ENCODE peak calls at places on chromosomes 1 and 21, in eight cellular contexts. W, Q, G, E, N, S, K and R are unnamed samples. For H3K27me3 and H3K36me3, the result is how much of the 10 kb centered on the place peaks cover.

GRCh38 chr1:25933479-25934365 is 27.5 kb upstream of the STMN1 start:
- DNase-seq in S (no peak), K (no peak), G (no peak), N (no peak), Q (no peak), E (peak), W (no peak), R (no peak)

GRCh38 chr1:21952806-21953514 is 15.8 kb upstream of the HSPG2 start:
- DNase-seq in S (no peak), W (no peak), K (peak), E (no peak), N (no peak), G (no peak), Q (no peak), R (peak)

GRCh38 chr1:234206651-234207284 is 166.5 kb upstream of the COA6 start:
- DNase-seq in S (peak), E (no peak), W (peak), G (no peak), N (peak), K (no peak), Q (peak), R (no peak)

GRCh38 chr1:33683913-33684312 is 180.0 kb upstream of the HMGB4 start:
- DNase-seq in Q (peak), N (no peak), W (peak), E (no peak), K (peak), G (no peak), S (peak), R (no peak)

GRCh38 chr1:37498872-37499617 is 15.5 kb downstream of the MEAF6 start:
- DNase-seq in Q (peak), S (peak), W (peak), E (no peak), N (peak), K (no peak), G (no peak), R (no peak)

GRCh38 chr1:19949016-19949415 is 25.6 kb upstream of the PLA2G2E start:
- DNase-seq in Q (peak), E (no peak), S (peak), K (no peak), N (peak), G (no peak), W (peak), R (no peak)

GRCh38 chr21:16517380-16517779 is 787.6 kb downstream of the USP25 start:
- DNase-seq in N (peak), K (no peak), E (no peak), S (peak), Q (peak), G (no peak), W (peak), R (no peak)

GRCh38 chr1:147246044-147246690 is 3.7 kb downstream of the CHD1L start:
- DNase-seq in N (peak), G (no peak), E (no peak), W (no peak), K (no peak), Q (peak), S (no peak), R (no peak)

GRCh38 chr21:32256873-32257620 is 21.8 kb downstream of the MIS18A start:
- DNase-seq in Q (peak), E (no peak), N (peak), K (no peak), S (peak), W (peak), G (no peak), R (peak)

GRCh38 chr1:67227196-67227595 is 60.9 kb downstream of the IL23R start:
- DNase-seq in Q (peak), S (peak), E (no peak), G (no peak), K (no peak), N (no peak), W (peak), R (no peak)

GRCh38 chr1:7671676-7672075 is 99.4 kb upstream of the VAMP3 start:
- DNase-seq in W (no peak), G (no peak), K (no peak), N (no peak), S (no peak), Q (no peak), E (no peak), R (no peak)

GRCh38 chr1:240044620-240045019 is 47.1 kb upstream of the FMN2 start:
- DNase-seq in K (no peak), N (no peak), E (no peak), W (peak), Q (peak), G (no peak), S (peak), R (no peak)

GRCh38 chr1:230711245-230711644 is 2.7 kb downstream of the AGT start:
- DNase-seq in G (no peak), S (peak), Q (no peak), E (no peak), N (peak), K (no peak), W (no peak), R (no peak)

GRCh38 chr1:30908886-30909777 is 574 bp upstream of the SDC3 start:
- DNase-seq in G (no peak), S (no peak), Q (no peak), E (no peak), W (no peak), K (peak), N (no peak), R (peak)

GRCh38 chr1:208170252-208170651 is 73.9 kb downstream of the PLXNA2 start:
- DNase-seq in N (no peak), G (no peak), W (no peak), S (no peak), K (no peak), Q (no peak), E (no peak), R (no peak)

GRCh38 chr1:150516050-150516591 is 569 bp downstream of the FALEC start:
- DNase-seq in K (peak), N (no peak), G (no peak), Q (peak), W (peak), S (peak), E (no peak), R (peak)

GRCh38 chr1:107622975-107623374 is 342.0 kb downstream of the VAV3 start:
- DNase-seq in Q (peak), G (no peak), N (peak), K (no peak), W (peak), S (peak), E (no peak), R (no peak)

GRCh38 chr1:67298762-67299161 is 8.9 kb upstream of the IL12RB2 start:
- DNase-seq in Q (no peak), G (no peak), K (no peak), S (no peak), W (no peak), E (no peak), N (no peak), R (no peak)

GRCh38 chr1:155008015-155008941 is 5.7 kb downstream of the ZBTB7B start:
- DNase-seq in E (peak), W (no peak), Q (no peak), G (no peak), N (no peak), K (no peak), S (no peak), R (no peak)

GRCh38 chr21:22311741-22312462 is 1313.7 kb downstream of the NCAM2 start:
- DNase-seq in S (no peak), G (no peak), W (no peak), K (no peak), E (no peak), Q (no peak), N (no peak), R (no peak)

GRCh38 chr1:54220004-54220811 is 20.2 kb downstream of the MRPL37 start:
- DNase-seq in S (peak), N (peak), Q (peak), G (no peak), E (no peak), W (peak), K (no peak), R (peak)

GRCh38 chr1:162587761-162588260 is 26.3 kb downstream of the UAP1 start:
- DNase-seq in Q (no peak), W (no peak), K (no peak), S (no peak), N (no peak), G (no peak), E (no peak), R (no peak)

GRCh38 chr1:77438239-77438913 is 156.6 kb downstream of the AK5 start:
- DNase-seq in E (no peak), G (no peak), W (peak), S (peak), Q (peak), K (no peak), N (peak), R (no peak)

GRCh38 chr1:192303029-192303428 is 13.8 kb upstream of the RGS21 start:
- DNase-seq in S (peak), Q (no peak), W (peak), E (no peak), K (no peak), N (peak), G (no peak), R (no peak)

GRCh38 chr1:919271-919872 is 4.4 kb upstream of the SAMD11 start:
- DNase-seq in E (no peak), W (no peak), K (no peak), Q (no peak), S (no peak), N (no peak), G (no peak), R (no peak)

GRCh38 chr1:917076-917459 is 6.7 kb upstream of the SAMD11 start:
- DNase-seq in W (no peak), N (no peak), K (no peak), G (no peak), S (no peak), E (no peak), Q (no peak), R (no peak)

GRCh38 chr1:918843-919242 is 4.9 kb upstream of the SAMD11 start:
- DNase-seq in G (no peak), Q (no peak), S (no peak), N (no peak), W (no peak), E (no peak), K (no peak), R (no peak)

GRCh38 chr1:917466-918091 is 6.1 kb upstream of the SAMD11 start:
- DNase-seq in S (no peak), N (no peak), K (no peak), Q (no peak), W (no peak), G (no peak), E (no peak), R (no peak)

GRCh38 chr1:918353-918752 is 5.4 kb upstream of the SAMD11 start:
- DNase-seq in S (no peak), N (no peak), Q (no peak), G (no peak), W (no peak), E (no peak), K (no peak), R (no peak)
- H3K27me3 ChIP-seq in S (under half), N (under half), Q (under half), G (under half), W (under half), E (half or more), K (half or more), R (half or more)

GRCh38 chr1:103109291-103109920 is 1.1 kb upstream of the COL11A1 start:
- DNase-seq in G (no peak), Q (no peak), N (no peak), S (peak), W (no peak), E (no peak), K (peak), R (no peak)

GRCh38 chr1:103107696-103108524 is at the start of gene COL11A1:
- DNase-seq in K (peak), W (peak), G (no peak), S (peak), Q (no peak), E (no peak), N (no peak), R (no peak)

GRCh38 chr1:103110701-103111100 is 2.4 kb upstream of the COL11A1 start:
- DNase-seq in N (no peak), G (no peak), E (no peak), S (peak), W (no peak), Q (no peak), K (peak), R (no peak)

GRCh38 chr1:103106426-103107321 is 1.6 kb downstream of the COL11A1 start:
- DNase-seq in E (no peak), G (no peak), Q (peak), N (peak), W (peak), S (peak), K (peak), R (peak)

DNA sequence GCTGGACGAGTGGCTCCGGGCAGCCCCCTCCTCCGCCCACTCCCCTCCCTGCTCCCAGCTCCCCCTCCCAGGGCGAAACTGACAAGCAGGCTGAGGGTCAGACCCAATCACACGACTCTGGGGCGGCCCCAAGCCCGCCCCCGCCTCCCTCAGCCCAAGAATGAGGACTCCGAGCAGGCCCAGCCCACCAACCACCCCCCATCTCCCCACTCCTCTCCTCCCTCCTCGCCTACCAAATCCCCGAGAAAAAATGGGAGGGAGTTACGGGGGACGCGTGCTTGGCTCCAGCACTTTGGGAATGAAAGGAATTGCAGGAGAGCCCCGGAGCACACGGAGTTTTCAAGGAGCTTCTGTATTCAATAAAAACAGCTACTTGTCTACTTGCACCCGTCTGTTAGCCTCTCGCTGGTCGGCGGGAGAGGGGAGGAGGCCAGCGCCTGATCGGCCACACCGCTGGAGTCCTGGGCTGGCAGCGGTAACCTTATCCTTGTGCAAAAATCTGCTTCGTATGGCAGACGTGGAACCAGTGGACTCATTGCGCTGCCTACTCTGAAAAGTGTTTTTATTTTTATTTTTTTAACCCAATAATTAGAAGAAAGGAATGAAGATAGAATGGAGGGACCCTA is 316 bp upstream of the COL11A1 start:
- DNase-seq in G (no peak), S (peak), N (no peak), E (no peak), W (no peak), K (peak), Q (no peak), R (peak)
- H3K9ac ChIP-seq in G (no peak), S (no peak), N (no peak), E (no peak), W (peak), K (no peak), Q (no peak), R (peak)

DNA sequence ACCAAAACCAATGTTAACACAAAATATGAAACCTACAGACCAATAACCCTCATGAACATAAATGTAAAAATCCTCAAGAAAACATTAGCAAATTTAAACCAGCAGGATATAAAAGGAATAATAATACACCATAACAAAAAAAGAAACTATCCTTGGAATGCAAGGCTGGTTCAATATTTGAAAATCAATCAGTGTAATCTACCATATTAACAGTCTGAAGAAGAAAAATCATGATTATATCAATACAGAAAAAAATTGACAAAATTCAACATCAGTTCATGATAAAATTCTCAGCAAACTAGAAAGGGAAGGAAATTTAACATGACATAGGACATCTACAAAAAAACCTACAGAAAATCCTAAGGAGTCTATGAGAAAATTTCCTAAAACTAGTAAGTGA is 19.8 kb downstream of the PRMT2 start:
- DNase-seq in G (no peak), K (no peak), Q (no peak), N (no peak), E (no peak), S (no peak), W (no peak), R (no peak)
- H3K36me3 ChIP-seq in G (under half), K (under half), Q (half or more), N (half or more), E (under half), S (under half), W (half or more), R (half or more)

DNA sequence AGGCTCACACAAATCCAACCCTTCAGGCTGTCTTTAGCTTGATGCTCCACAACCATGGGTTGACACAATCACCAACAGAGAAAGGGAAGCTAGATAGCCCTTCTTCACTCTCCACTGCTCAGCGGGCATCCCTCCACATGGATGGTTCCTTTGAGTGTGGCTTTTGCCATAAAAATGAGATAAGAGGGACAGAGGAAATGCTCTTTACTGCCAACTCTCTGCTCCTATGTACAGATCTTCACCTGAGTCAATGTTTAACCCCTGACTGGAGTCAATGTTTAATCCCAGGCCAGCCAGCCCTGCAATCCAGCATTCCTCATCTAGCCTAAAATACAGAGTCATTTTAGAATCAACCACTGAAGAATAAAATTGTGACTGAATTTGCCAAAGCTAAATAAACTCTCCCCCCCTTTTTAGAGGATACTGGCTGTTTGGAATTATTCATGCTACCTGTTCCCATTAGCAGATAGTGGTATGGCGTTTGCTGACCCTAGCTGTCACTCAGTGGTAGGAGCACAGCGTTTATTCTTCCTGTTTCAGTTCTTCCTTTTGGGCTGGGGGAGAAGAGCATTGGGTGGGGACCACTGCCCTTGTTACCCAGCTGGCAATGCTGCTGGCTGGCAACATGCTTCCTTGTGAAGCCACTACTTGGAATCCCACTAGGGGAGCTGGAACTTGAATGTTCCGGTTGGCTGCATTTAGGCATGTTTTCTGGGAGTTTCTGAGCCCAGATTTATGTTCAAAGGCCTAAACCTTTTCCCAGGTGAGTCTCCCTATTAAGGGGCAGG is 5.2 kb upstream of the PIGR start:
- DNase-seq in S (no peak), W (no peak), K (no peak), Q (no peak), N (no peak), E (no peak), G (no peak), R (no peak)
- H3K27me3 ChIP-seq in S (under half), W (half or more), K (under half), Q (under half), N (half or more), E (under half), G (under half), R (under half)

GRCh38 chr1:172895050-172895460 is 155.7 kb downstream of the TNFSF18 start:
- DNase-seq in G (no peak), K (no peak), N (peak), S (peak), W (no peak), Q (no peak), E (no peak), R (no peak)
- H3K9ac ChIP-seq in G (no peak), K (no peak), N (peak), S (no peak), W (no peak), Q (peak), E (no peak), R (no peak)

GRCh38 chr1:185300152-185300551 is 16.9 kb downstream of the IVNS1ABP start:
- DNase-seq in N (no peak), W (no peak), E (no peak), S (no peak), Q (no peak), K (no peak), G (no peak), R (no peak)
- H3K36me3 ChIP-seq in N (under half), W (half or more), E (half or more), S (under half), Q (half or more), K (under half), G (under half), R (half or more)

DNA sequence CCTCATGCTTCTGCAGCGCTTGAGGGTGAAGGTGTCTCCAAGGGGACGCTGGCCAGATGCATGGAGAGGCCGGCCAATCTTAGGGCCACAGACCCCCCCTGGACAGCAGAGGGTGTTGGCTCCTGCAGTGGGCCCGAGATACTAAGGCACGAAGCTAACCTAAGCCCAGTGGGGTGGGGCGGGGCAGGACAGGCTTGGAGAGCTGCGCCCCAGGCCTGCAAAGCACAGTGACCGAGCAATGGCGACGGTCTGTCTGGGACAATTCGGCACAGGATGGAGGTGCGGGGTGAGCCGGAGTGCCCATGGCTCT is 1.3 kb downstream of the FNDC10 start:
- DNase-seq in Q (no peak), S (no peak), N (no peak), E (no peak), W (no peak), G (no peak), K (no peak), R (no peak)
- H3K27me3 ChIP-seq in Q (under half), S (under half), N (under half), E (under half), W (under half), G (under half), K (half or more), R (half or more)